ENCODE peak calls at places on chromosome 20, in nine cellular contexts. B, R, P, T, U, G, C, E and V are unnamed samples.

GRCh38 chr20:21981179-21981578 is 275.7 kb downstream of the PAX1 start:
- DNase-seq in U (no peak), G (no peak), B (no peak), R (no peak), C (peak), T (no peak), E (no peak), P (no peak), V (peak)

GRCh38 chr20:15658295-15658694 is 915.0 kb downstream of the KIF16B start:
- DNase-seq in C (no peak), T (no peak), U (no peak), R (no peak), P (no peak), B (no peak), E (no peak), G (peak), V (no peak)

GRCh38 chr20:34875657-34876160 is 703 bp upstream of the ACSS2 start:
- DNase-seq in E (no peak), G (no peak), C (no peak), T (no peak), B (no peak), P (peak), R (no peak), U (no peak), V (no peak)

GRCh38 chr20:23946206-23946605 is 42.4 kb downstream of the GGTLC1 start:
- DNase-seq in C (no peak), R (no peak), P (no peak), E (no peak), U (no peak), B (no peak), G (no peak), T (no peak), V (no peak)

GRCh38 chr20:58233881-58234528 is 5.6 kb upstream of the ANKRD60 start:
- DNase-seq in U (no peak), G (peak), C (no peak), T (no peak), B (no peak), P (peak), E (no peak), R (no peak), V (no peak)

GRCh38 chr20:29119141-29119540 is 2138.3 kb upstream of the DEFB115 start:
- DNase-seq in R (no peak), C (no peak), U (no peak), P (no peak), T (no peak), B (no peak), E (no peak), G (no peak), V (no peak)

GRCh38 chr20:15154070-15154469 is 816.7 kb upstream of the FLRT3 start:
- DNase-seq in U (no peak), R (no peak), B (no peak), P (no peak), C (no peak), E (no peak), G (no peak), T (no peak), V (no peak)

GRCh38 chr20:39893013-39893685 is 795.9 kb downstream of the MAFB start:
- DNase-seq in B (no peak), T (peak), U (no peak), C (peak), P (no peak), R (no peak), E (no peak), G (no peak), V (peak)

GRCh38 chr20:31720486-31721407 is 1.9 kb downstream of the BCL2L1 start:
- DNase-seq in R (no peak), E (no peak), G (no peak), T (no peak), U (no peak), C (no peak), P (peak), B (no peak), V (no peak)

GRCh38 chr20:41734506-41734945 is 116.3 kb upstream of the CHD6 start:
- DNase-seq in G (peak), R (no peak), P (peak), C (peak), E (no peak), T (peak), U (no peak), B (no peak), V (peak)

GRCh38 chr20:4763776-4764525 is 42.2 kb downstream of the PRND start:
- DNase-seq in P (peak), T (no peak), E (no peak), G (no peak), B (no peak), U (no peak), C (no peak), R (no peak), V (no peak)

GRCh38 chr20:5504061-5504739 is 187.4 kb upstream of the PROKR2 start:
- DNase-seq in P (no peak), T (peak), E (no peak), B (no peak), U (peak), C (peak), R (no peak), G (no peak), V (peak)

GRCh38 chr20:48187891-48188290 is 402.6 kb upstream of the SULF2 start:
- DNase-seq in R (no peak), E (peak), B (no peak), U (no peak), P (no peak), C (no peak), G (no peak), T (no peak), V (peak)

GRCh38 chr20:51586005-51586440 is 43.5 kb upstream of the NFATC2 start:
- DNase-seq in T (peak), E (peak), P (no peak), R (no peak), G (no peak), C (peak), U (no peak), B (peak), V (peak)

GRCh38 chr20:51159303-51159702 is 136.4 kb upstream of the KCNG1 start:
- DNase-seq in E (no peak), G (no peak), U (no peak), B (no peak), R (no peak), P (no peak), T (no peak), C (no peak), V (no peak)

GRCh38 chr20:33443006-33443511 is 504 bp downstream of the SNTA1 start:
- DNase-seq in T (no peak), C (no peak), U (peak), E (no peak), B (no peak), R (no peak), G (no peak), P (peak), V (no peak)

GRCh38 chr20:58647162-58647813 is 3.8 kb upstream of the STX16 start:
- DNase-seq in G (no peak), T (no peak), C (no peak), U (no peak), R (no peak), P (peak), B (no peak), E (no peak), V (no peak)

GRCh38 chr20:10177326-10177725 is 41.3 kb upstream of the SNAP25 start:
- DNase-seq in T (peak), U (no peak), G (no peak), R (no peak), C (no peak), P (no peak), E (no peak), B (no peak), V (peak)

GRCh38 chr20:52746190-52746589 is 226.0 kb upstream of the TSHZ2 start:
- DNase-seq in P (no peak), T (no peak), U (no peak), E (no peak), G (peak), R (no peak), C (no peak), B (no peak), V (no peak)

GRCh38 chr20:15613530-15613929 is 959.7 kb downstream of the KIF16B start:
- DNase-seq in G (no peak), P (no peak), R (no peak), T (no peak), E (no peak), B (no peak), C (no peak), U (no peak), V (no peak)

GRCh38 chr20:23456873-23457272 is 4.2 kb upstream of the CST11 start:
- DNase-seq in E (no peak), P (no peak), G (no peak), T (no peak), C (no peak), B (no peak), R (no peak), U (no peak), V (no peak)

GRCh38 chr20:46400828-46401477 is 5.5 kb downstream of the ELMO2 start:
- DNase-seq in T (peak), P (no peak), E (peak), U (no peak), G (peak), C (peak), B (no peak), R (no peak), V (peak)

GRCh38 chr20:46398963-46399362 is 7.5 kb downstream of the ELMO2 start:
- DNase-seq in C (no peak), T (no peak), G (no peak), B (no peak), E (no peak), R (no peak), P (no peak), U (no peak), V (no peak)

GRCh38 chr20:46399401-46399800 is 7.0 kb downstream of the ELMO2 start:
- DNase-seq in G (no peak), T (no peak), U (no peak), P (no peak), R (no peak), C (no peak), B (no peak), E (no peak), V (no peak)

GRCh38 chr20:46401478-46401860 is 4.9 kb downstream of the ELMO2 start:
- DNase-seq in P (no peak), T (no peak), B (no peak), C (no peak), E (no peak), G (no peak), R (no peak), U (no peak), V (no peak)

DNA sequence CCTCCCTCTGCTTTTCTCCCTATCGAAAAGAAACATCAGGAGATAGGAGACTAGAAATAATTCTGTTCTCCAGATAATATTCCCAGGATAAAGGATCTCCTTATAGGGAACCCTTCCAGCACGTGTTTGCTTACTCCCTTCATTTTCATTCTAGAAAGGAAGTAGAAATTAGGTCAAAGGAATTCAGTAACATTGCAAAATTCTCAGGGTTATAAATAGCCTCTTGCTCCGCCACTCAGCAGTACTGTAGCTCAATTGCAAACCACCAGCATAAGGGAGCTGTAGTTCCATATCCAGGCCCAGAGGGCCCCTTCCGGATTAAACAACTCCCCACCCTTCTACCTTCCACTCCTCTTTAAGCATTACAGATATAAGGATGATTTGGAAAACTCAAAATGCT is 6.2 kb downstream of the ELMO2 start:
- DNase-seq in E (no peak), P (no peak), R (no peak), G (no peak), B (peak), T (peak), C (peak), U (no peak), V (peak)
- H3K4me3 ChIP-seq in E (peak), P (no peak), R (no peak), G (no peak), B (no peak), T (no peak), C (peak), U (peak), V (no peak)

GRCh38 chr20:17678295-17678694 is 3.7 kb downstream of the RRBP1 start:
- DNase-seq in C (no peak), T (peak), P (no peak), E (no peak), U (no peak), B (no peak), R (no peak), G (no peak), V (no peak)
- H3K4me3 ChIP-seq in C (no peak), T (no peak), P (no peak), E (no peak), U (no peak), B (no peak), R (no peak), G (no peak), V (no peak)

DNA sequence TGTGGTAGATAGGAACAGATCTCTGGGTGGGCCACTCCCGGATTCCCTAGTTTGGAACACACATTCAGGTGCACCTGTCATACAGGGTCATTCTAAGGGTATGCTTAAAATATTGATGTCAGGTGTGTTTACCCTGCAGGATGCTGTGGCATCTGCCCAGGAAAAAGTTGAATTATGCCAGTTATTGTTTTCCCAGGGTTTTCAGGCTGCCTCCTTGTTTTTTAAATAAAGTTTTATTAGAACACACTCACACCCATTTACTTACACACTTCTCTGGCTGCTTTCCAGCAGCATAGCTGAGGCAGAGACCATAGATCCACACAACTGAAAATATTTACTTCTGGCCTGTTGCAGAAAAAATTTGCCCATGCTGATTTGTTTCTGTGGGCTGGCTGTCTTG is 76.5 kb downstream of the PHACTR3 start:
- DNase-seq in P (no peak), U (no peak), E (no peak), B (no peak), G (no peak), R (no peak), T (no peak), C (no peak), V (no peak)
- H3K4me3 ChIP-seq in P (no peak), U (no peak), E (no peak), B (no peak), G (no peak), R (no peak), T (no peak), C (no peak), V (no peak)

GRCh38 chr20:38437796-38438195 is 2.7 kb upstream of the SNHG17 start:
- DNase-seq in C (no peak), G (no peak), T (no peak), B (no peak), R (no peak), E (no peak), P (no peak), U (no peak), V (no peak)

GRCh38 chr20:38433304-38433972 is 1.7 kb downstream of the SNHG17 start:
- DNase-seq in C (no peak), E (no peak), P (no peak), R (no peak), G (no peak), U (no peak), B (no peak), T (no peak), V (no peak)

GRCh38 chr20:38434310-38434741 is 802 bp downstream of the SNHG17 start:
- DNase-seq in C (peak), B (no peak), U (no peak), P (peak), T (peak), G (peak), E (no peak), R (no peak), V (no peak)

GRCh38 chr20:38434770-38435554 is at the start of gene SNHG17:
- DNase-seq in P (peak), G (peak), B (peak), C (peak), E (peak), R (peak), U (peak), T (peak), V (peak)

GRCh38 chr20:38435555-38435939 is 419 bp upstream of the SNHG17 start:
- DNase-seq in T (no peak), C (peak), E (peak), B (no peak), U (no peak), R (no peak), G (no peak), P (no peak), V (peak)
- H3K4me3 ChIP-seq in T (no peak), C (no peak), E (no peak), B (peak), U (peak), R (no peak), G (no peak), P (no peak), V (peak)

GRCh38 chr20:26208296-26209091 is 511.8 kb upstream of the ZNF337 start:
- DNase-seq in U (no peak), C (no peak), P (no peak), G (peak), E (no peak), B (no peak), T (no peak), R (no peak), V (no peak)
- H3K4me3 ChIP-seq in U (peak), C (peak), P (no peak), G (peak), E (peak), B (no peak), T (no peak), R (peak), V (peak)

DNA sequence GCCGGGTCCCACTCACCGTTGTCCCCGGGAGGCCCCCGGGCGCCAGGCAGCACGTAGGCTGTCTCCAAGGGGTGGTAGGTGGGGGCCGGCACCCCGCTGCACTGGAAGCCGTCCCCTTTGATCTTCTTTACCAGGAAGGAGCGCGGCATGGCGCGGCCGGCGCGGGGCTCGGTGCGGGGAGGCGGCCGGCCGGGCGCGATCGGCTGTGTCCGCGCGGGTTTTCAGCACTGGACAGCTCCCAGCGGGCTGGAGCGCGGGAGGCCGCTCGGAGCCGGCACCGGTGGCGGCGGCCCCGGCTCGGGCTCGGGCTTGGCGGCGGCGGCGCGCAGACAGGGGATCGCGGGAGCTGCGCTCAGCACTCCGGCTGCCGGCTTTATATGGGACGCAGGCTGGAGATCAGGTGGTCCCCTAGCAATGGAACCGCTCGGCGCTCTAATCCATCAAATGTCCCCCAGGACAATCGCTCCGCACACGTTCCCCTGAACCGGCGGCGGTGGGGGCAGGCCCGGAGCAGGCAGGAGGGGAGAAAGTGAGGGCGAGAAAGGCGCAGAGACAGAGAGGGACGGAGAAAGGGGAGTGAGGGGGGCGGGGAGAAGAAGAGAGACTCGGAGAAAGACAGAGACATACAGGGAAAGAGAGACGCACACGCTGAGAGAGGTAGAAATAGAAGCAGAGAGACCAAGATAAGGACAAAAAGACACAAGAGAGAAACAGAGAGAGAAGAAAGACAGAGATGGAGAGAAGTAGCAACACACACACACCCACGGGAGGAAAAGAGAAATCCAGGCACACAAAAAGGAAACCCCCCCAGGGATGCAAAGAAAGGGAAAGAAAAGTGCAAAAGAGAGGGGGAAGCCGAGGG is at the start of gene SCRT2:
- DNase-seq in C (peak), B (peak), T (peak), U (peak), E (peak), G (peak), R (no peak), P (no peak), V (peak)
- H3K4me3 ChIP-seq in C (no peak), B (no peak), T (no peak), U (no peak), E (no peak), G (peak), R (no peak), P (no peak), V (no peak)

DNA sequence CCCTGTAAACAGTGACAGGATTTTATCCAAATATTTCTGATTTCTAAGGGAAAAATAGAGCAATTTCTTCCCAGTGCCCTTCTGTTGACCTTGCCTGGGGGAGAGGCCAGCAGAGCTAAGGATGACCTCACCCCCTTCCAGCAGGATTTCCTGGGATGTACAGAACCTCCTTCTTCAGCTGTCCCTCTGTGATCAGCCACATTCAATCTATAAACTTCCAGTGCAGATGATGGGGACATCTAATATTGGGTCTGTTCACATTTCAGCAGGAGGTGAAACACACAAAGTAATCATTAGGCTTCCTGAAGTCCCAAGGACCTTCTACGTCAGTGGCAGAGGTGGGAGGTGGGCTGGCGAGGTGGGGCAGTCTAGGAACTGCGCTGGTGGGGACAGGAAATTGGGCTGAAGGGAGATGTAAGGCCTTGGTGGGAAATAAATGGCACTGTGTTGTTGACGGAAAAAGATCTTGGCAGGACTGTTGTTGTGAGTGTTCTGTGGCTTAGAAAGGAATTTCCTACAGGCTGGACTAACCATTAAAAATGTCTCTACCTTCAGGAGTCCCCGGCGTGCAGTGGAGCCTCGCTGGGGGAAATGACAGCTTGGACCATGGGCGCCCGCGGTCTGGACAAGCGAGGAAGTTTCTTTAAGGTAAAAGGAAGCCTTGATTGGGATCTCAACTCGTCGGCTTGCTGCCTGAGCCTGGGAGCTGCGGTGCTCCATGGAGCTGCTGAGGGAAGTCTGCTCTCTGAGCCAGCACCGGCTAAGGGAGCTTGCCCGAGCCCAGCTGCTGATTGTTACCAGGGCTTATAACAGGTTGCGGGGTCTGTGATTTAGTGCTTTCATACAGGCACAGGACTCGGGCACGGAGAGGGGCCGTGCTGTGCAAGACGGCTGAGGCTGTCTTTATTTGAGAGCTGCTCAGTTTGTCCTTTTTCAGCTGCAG is 127.9 kb upstream of the NAA20 start:
- DNase-seq in B (no peak), G (no peak), R (no peak), U (peak), E (peak), C (peak), T (peak), P (no peak), V (peak)
- H3K4me3 ChIP-seq in B (no peak), G (no peak), R (no peak), U (peak), E (peak), C (peak), T (peak), P (no peak), V (peak)

GRCh38 chr20:38673731-38674177 is 50.5 kb upstream of the SLC32A1 start:
- DNase-seq in T (no peak), C (peak), R (no peak), P (peak), U (no peak), G (peak), B (no peak), E (no peak), V (no peak)
- H3K4me3 ChIP-seq in T (peak), C (peak), R (peak), P (peak), U (peak), G (peak), B (no peak), E (peak), V (peak)